ENCODE peak calls at places on chromosome 10, in ten cellular contexts. K is endothelial cell of umbilical vein, O is prostate gland, T is breast epithelium, A is transverse colon, E is HCT116, V is SK-N-SH, C is GM23338, D is suprapubic skin, X is GM12892. P is an unnamed sample.

GRCh38 chr10:28997736-28998135 is 291.1 kb upstream of the LYZL1 start:
- DNase-seq in V (no peak), A (no peak), T (no peak), O (peak), D (no peak), C (no peak), X (no peak), E (no peak), K (no peak), P (no peak)

GRCh38 chr10:490891-491571 is 198.4 kb downstream of the DIP2C start:
- DNase-seq in O (no peak), T (no peak), V (peak), A (peak), D (peak), K (no peak), E (no peak), C (peak), X (no peak), P (peak)

GRCh38 chr10:88848499-88848898 is 3.1 kb downstream of the ANKRD22 start:
- DNase-seq in K (peak), T (no peak), A (no peak), E (peak), C (no peak), V (no peak), X (no peak), D (no peak), O (no peak), P (no peak)

GRCh38 chr10:122126763-122127659 is 138.0 kb downstream of the TACC2 start:
- DNase-seq in T (no peak), E (peak), K (peak), V (no peak), A (no peak), D (no peak), X (no peak), C (peak), O (peak), P (no peak)

GRCh38 chr10:121608669-121609190 is 10.5 kb upstream of the FGFR2 start:
- DNase-seq in K (peak), E (peak), V (peak), A (peak), D (peak), X (peak), C (peak), O (no peak), T (peak), P (peak)

GRCh38 chr10:90621577-90621976 is 236.3 kb downstream of the HTR7 start:
- DNase-seq in C (peak), X (no peak), E (no peak), V (no peak), T (no peak), D (no peak), A (no peak), O (no peak), K (peak), P (no peak)

GRCh38 chr10:15167411-15168295 is 840 bp downstream of the NMT2 start:
- DNase-seq in T (peak), A (peak), V (peak), E (peak), X (peak), D (peak), C (peak), O (peak), K (peak), P (no peak)

GRCh38 chr10:60186315-60187071 is 203.2 kb downstream of the ANK3 start:
- DNase-seq in A (no peak), V (no peak), T (no peak), K (no peak), O (no peak), E (no peak), D (peak), X (no peak), C (no peak), P (no peak)

GRCh38 chr10:57880441-57881301 is 387.0 kb downstream of the IPMK start:
- DNase-seq in D (no peak), E (no peak), X (no peak), C (no peak), T (no peak), V (no peak), A (no peak), K (no peak), O (no peak), P (no peak)

GRCh38 chr10:100969175-100970075 is at the start of gene SEMA4G:
- DNase-seq in D (peak), C (peak), X (peak), V (peak), K (peak), T (no peak), A (peak), O (peak), E (peak), P (peak)

GRCh38 chr10:81874878-81875679 is at the start of gene NRG3:
- DNase-seq in C (peak), O (no peak), D (no peak), K (no peak), A (no peak), T (no peak), E (no peak), X (no peak), V (peak), P (no peak)

GRCh38 chr10:130762481-130762880 is 549.0 kb downstream of the TCERG1L start:
- DNase-seq in A (no peak), E (no peak), C (no peak), X (no peak), V (no peak), O (no peak), D (no peak), T (no peak), K (no peak), P (peak)

GRCh38 chr10:64468219-64468618 is 947.0 kb downstream of the REEP3 start:
- DNase-seq in V (no peak), T (no peak), A (no peak), C (no peak), K (no peak), E (peak), D (no peak), X (no peak), O (no peak), P (peak)

GRCh38 chr10:96720422-96721206 is at the start of gene PIK3AP1:
- DNase-seq in E (no peak), O (no peak), K (no peak), A (peak), X (peak), C (peak), T (no peak), D (no peak), V (peak), P (peak)

GRCh38 chr10:42963302-42963701 is 113.6 kb upstream of the RET start:
- DNase-seq in D (no peak), X (no peak), O (no peak), T (no peak), E (no peak), V (no peak), K (no peak), A (no peak), C (peak), P (peak)

GRCh38 chr10:78377362-78377761 is 343.7 kb downstream of the RPS24 start:
- DNase-seq in V (no peak), X (no peak), D (no peak), T (no peak), E (no peak), C (no peak), O (no peak), A (no peak), K (no peak), P (no peak)

GRCh38 chr10:78372806-78373205 is 339.1 kb downstream of the RPS24 start:
- DNase-seq in V (no peak), K (no peak), E (no peak), D (no peak), A (no peak), T (no peak), O (no peak), X (no peak), C (no peak), P (peak)

GRCh38 chr10:78374331-78375028 is 340.8 kb downstream of the RPS24 start:
- DNase-seq in V (no peak), K (no peak), O (no peak), X (no peak), C (no peak), D (no peak), A (no peak), T (no peak), E (no peak), P (peak)

GRCh38 chr10:78378192-78378591 is 344.5 kb downstream of the RPS24 start:
- DNase-seq in C (no peak), T (no peak), V (no peak), O (no peak), D (no peak), K (no peak), A (no peak), X (no peak), E (no peak), P (peak)

GRCh38 chr10:78375854-78376785 is 342.5 kb downstream of the RPS24 start:
- DNase-seq in C (peak), K (no peak), O (no peak), X (no peak), A (no peak), V (no peak), E (no peak), D (no peak), T (no peak), P (peak)
- TF ChIP-seq POLR2AphosphoS5 in C (no peak), K (no peak), O (no peak), X (no peak), A (no peak), V (no peak), E (no peak), D (no peak), T (no peak), P (no peak)

GRCh38 chr10:91682912-91683311 is 50.0 kb upstream of the PPP1R3C start:
- DNase-seq in V (no peak), X (no peak), O (no peak), K (no peak), A (no peak), C (no peak), E (no peak), D (no peak), T (no peak), P (no peak)

GRCh38 chr10:91684841-91685240 is 52.0 kb upstream of the PPP1R3C start:
- DNase-seq in X (no peak), O (no peak), C (no peak), A (no peak), V (no peak), E (no peak), K (no peak), D (no peak), T (no peak), P (no peak)

GRCh38 chr10:91681361-91682276 is 48.7 kb upstream of the PPP1R3C start:
- DNase-seq in E (no peak), D (no peak), T (no peak), X (no peak), V (peak), O (no peak), K (no peak), A (no peak), C (no peak), P (no peak)

GRCh38 chr10:91683976-91684375 is 51.1 kb upstream of the PPP1R3C start:
- DNase-seq in A (no peak), O (no peak), V (no peak), T (no peak), C (peak), K (no peak), E (no peak), D (no peak), X (no peak), P (no peak)

DNA sequence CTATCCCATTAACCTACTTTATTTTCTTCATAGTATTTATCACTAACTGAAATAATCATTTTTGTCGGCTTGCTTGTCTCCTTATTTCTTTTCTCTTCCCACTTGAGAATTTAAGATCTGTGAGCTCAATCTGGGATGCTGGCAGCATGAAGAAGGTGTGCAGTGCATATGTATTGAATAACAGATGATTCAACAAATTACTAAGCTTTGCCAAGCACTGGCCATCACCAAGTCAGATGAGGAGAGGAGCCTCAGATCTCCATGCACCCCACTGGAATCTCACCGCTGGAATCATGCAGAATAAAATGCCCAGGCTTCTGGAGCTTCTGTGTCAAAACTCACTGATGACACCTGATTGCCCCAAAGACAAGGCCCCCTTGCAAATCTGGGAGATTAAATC is 47.6 kb upstream of the PPP1R3C start:
- DNase-seq in D (no peak), C (no peak), V (no peak), A (no peak), E (no peak), O (no peak), T (no peak), K (no peak), X (no peak), P (no peak)
- TF ChIP-seq POLR2AphosphoS5 in D (no peak), C (no peak), V (no peak), A (no peak), E (no peak), O (no peak), T (no peak), K (no peak), X (no peak), P (no peak)

DNA sequence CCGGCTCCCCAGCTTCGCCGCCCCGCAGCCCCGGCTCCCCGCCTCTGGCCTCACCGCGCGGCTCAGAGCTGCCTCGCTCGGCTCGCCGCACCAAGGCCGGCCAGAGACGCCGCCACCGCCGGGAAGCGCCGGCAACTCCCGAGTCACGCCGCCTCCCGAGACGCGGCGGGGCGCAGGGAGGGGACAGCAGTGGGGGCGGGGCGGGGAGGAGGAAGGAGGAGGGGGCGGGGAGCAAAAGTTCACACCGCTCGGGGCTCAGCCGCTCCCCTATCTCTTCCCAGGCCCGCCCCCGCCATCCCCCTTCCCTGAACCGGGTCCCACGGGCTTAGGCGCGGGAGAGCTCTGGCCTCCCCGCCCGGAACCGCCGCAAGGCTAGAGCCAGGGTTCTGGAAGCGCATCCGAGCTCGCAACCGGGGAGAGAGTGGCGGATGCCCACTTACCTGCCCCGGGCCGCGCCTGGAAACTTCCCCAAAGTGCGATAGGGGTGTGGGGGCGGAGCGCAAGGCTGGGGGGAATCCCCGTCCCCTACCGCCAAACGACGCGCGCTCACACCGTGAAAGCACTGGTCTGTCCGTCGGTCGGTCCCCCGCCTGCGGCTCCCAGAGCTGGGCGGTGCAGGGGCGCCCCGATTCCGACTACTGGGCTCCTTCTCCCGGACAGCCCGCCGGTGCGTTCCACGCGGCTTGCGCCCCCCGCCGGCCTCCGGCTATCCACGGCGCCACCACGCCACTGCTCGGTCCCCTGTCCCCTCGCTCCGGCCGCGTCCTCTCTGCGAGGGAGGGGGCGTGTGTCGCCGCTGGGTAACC is 925 bp downstream of the CHST15 start:
- DNase-seq in O (peak), X (peak), T (no peak), K (peak), D (no peak), V (peak), E (no peak), C (peak), A (peak), P (peak)
- TF ChIP-seq POLR2AphosphoS5 in O (peak), X (no peak), T (peak), K (no peak), D (no peak), V (no peak), E (peak), C (no peak), A (no peak), P (peak)

GRCh38 chr10:51180141-51180540 is 105.9 kb downstream of the PRKG1 start:
- DNase-seq in D (no peak), X (no peak), O (no peak), K (no peak), T (no peak), E (no peak), A (no peak), C (no peak), V (no peak), P (no peak)

GRCh38 chr10:51171946-51172345 is 97.7 kb downstream of the PRKG1 start:
- DNase-seq in D (no peak), V (no peak), E (no peak), A (no peak), K (no peak), O (no peak), T (no peak), C (no peak), X (no peak), P (no peak)

GRCh38 chr10:51178634-51179033 is 104.3 kb downstream of the PRKG1 start:
- DNase-seq in E (no peak), O (no peak), K (no peak), C (no peak), T (no peak), D (no peak), V (no peak), A (no peak), X (no peak), P (no peak)

DNA sequence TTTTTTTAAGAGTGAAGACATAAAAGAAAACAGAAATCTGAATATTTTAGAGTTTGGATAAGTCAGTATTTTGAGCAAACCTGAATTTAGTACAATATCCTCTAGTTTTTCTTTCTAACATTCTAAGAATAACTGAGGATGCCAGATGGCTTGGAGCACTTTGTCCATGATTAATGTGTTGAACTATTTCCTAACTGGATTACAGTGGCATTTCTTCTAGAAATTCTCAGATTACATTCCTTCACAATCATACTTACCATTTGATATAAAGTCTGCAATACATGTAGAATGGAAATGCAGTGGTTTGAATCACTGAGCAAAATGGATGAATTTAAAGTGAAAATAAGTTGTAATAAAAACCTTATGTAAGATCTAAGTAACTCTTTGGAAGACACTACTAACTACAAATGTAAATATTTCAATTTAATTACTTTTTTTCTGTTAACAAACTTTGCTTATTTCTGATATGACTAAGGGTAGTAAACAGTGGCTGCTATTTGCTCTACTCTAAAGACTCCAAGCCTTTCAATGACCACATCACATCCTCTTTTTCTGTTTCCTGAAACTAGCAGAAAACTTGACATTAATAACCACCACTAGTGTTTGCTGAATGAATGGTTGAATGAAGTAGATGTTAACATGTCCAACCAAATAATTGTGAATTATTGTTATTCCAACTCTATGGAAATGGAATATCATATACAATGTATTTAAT is 102.8 kb downstream of the PRKG1 start:
- DNase-seq in D (no peak), V (no peak), T (no peak), A (no peak), K (no peak), C (no peak), O (no peak), X (no peak), E (no peak), P (no peak)
- TF ChIP-seq POLR2AphosphoS5 in D (no peak), V (peak), T (no peak), A (no peak), K (no peak), C (no peak), O (no peak), X (no peak), E (no peak), P (no peak)

DNA sequence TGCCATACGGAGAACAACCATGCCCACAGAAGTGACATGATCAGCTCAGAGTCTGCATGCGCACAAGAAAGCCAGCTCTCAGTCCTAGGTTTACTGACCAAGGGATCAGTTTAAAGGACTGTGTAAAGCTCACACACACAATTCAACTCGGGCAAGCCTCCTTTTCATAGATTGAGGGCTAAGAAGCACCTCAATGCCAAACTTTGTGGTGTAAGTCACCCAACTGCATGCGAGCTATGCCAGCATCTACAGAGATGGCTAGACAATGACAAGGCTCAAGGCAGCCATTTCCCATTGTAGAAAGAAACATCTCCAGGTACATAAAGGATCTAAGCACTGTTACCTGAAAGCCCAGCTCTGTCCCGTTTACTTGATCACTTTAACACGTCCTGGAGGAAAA is 36.8 kb downstream of the GPAM start:
- DNase-seq in V (no peak), D (no peak), A (no peak), C (no peak), K (no peak), X (no peak), O (no peak), E (no peak), T (no peak), P (no peak)
- TF ChIP-seq POLR2AphosphoS5 in V (no peak), D (no peak), A (no peak), C (no peak), K (no peak), X (no peak), O (no peak), E (no peak), T (no peak), P (no peak)

GRCh38 chr10:13349776-13350274 is 1.7 kb upstream of the SEPHS1 start:
- DNase-seq in A (peak), E (no peak), X (no peak), V (peak), D (peak), C (peak), T (peak), O (peak), K (peak), P (peak)

GRCh38 chr10:13346280-13346819 is 1.7 kb downstream of the SEPHS1 start:
- DNase-seq in V (no peak), T (no peak), D (no peak), O (no peak), A (peak), E (no peak), K (peak), X (no peak), C (no peak), P (no peak)

GRCh38 chr10:13347235-13348156 is 597 bp downstream of the SEPHS1 start:
- DNase-seq in V (peak), O (peak), K (peak), A (peak), E (peak), C (peak), T (peak), X (peak), D (peak), P (peak)

GRCh38 chr10:13348216-13349017 is at the start of gene SEPHS1:
- DNase-seq in O (peak), K (peak), E (peak), T (peak), D (peak), V (peak), A (peak), X (peak), C (peak), P (peak)

GRCh38 chr10:13346912-13347234 is 1.2 kb downstream of the SEPHS1 start:
- DNase-seq in E (no peak), D (no peak), A (no peak), C (peak), V (peak), K (peak), X (no peak), T (no peak), O (no peak), P (no peak)
- TF ChIP-seq POLR2AphosphoS5 in E (no peak), D (no peak), A (no peak), C (peak), V (no peak), K (no peak), X (no peak), T (no peak), O (no peak), P (no peak)

GRCh38 chr10:4650572-4650971 is 175.4 kb upstream of the AKR1E2 start:
- DNase-seq in K (no peak), T (no peak), A (no peak), D (no peak), X (no peak), O (no peak), C (no peak), E (no peak), V (no peak), P (no peak)
- TF ChIP-seq POLR2AphosphoS5 in K (no peak), T (no peak), A (no peak), D (no peak), X (no peak), O (no peak), C (no peak), E (no peak), V (no peak), P (no peak)

GRCh38 chr10:34710391-34710751 is 104.7 kb downstream of the PARD3 start:
- DNase-seq in X (no peak), T (no peak), O (no peak), C (no peak), E (no peak), D (no peak), A (no peak), K (peak), V (no peak), P (no peak)
- TF ChIP-seq POLR2AphosphoS5 in X (no peak), T (no peak), O (no peak), C (no peak), E (no peak), D (no peak), A (peak), K (no peak), V (no peak), P (no peak)